ENCODE peak calls at places on chromosomes 5 and 9, in six cellular contexts. X is cardiac muscle cell, S is adipocyte, K is choroid plexus epithelial cell, T is aorta, F is stomach. M is an unnamed sample.

GRCh38 chr9:115350548-115350947 is 232.6 kb upstream of the TNC start:
- DNase-seq in X (no peak), S (no peak), K (no peak), T (no peak), F (no peak), M (no peak)

GRCh38 chr9:84277646-84278045 is 62.9 kb downstream of the SLC28A3 start:
- DNase-seq in X (no peak), S (no peak), K (no peak), T (no peak), F (no peak), M (no peak)

GRCh38 chr9:126327750-126328120 is 1.1 kb downstream of the MVB12B start:
- DNase-seq in X (no peak), S (peak), K (no peak), T (no peak), F (no peak), M (peak)

GRCh38 chr5:102678267-102679058 is 76.6 kb upstream of the PAM start:
- DNase-seq in X (no peak), S (peak), K (peak), T (no peak), F (no peak), M (no peak)

GRCh38 chr9:96219615-96220257 is 82.2 kb downstream of the HSD17B3 start:
- DNase-seq in X (no peak), S (peak), K (peak), T (peak), F (peak), M (no peak)

GRCh38 chr5:25119654-25120053 is 474.9 kb upstream of the CDH10 start:
- DNase-seq in X (peak), S (peak), K (peak), T (no peak), F (no peak), M (no peak)

GRCh38 chr5:77955577-77955976 is 179.4 kb upstream of the TBCA start:
- DNase-seq in X (no peak), S (no peak), K (no peak), T (no peak), F (no peak), M (no peak)

GRCh38 chr5:64746446-64746845 is 22.0 kb downstream of the SREK1IP1 start:
- DNase-seq in X (no peak), S (no peak), K (no peak), T (no peak), F (no peak), M (no peak)

GRCh38 chr5:168314735-168315411 is 23.4 kb downstream of the WWC1 start:
- DNase-seq in X (no peak), S (peak), K (peak), T (no peak), F (peak), M (peak)

GRCh38 chr9:93061791-93062299 is 3.3 kb downstream of the SUSD3 start:
- DNase-seq in X (no peak), S (no peak), K (no peak), T (no peak), F (peak), M (no peak)

DNA sequence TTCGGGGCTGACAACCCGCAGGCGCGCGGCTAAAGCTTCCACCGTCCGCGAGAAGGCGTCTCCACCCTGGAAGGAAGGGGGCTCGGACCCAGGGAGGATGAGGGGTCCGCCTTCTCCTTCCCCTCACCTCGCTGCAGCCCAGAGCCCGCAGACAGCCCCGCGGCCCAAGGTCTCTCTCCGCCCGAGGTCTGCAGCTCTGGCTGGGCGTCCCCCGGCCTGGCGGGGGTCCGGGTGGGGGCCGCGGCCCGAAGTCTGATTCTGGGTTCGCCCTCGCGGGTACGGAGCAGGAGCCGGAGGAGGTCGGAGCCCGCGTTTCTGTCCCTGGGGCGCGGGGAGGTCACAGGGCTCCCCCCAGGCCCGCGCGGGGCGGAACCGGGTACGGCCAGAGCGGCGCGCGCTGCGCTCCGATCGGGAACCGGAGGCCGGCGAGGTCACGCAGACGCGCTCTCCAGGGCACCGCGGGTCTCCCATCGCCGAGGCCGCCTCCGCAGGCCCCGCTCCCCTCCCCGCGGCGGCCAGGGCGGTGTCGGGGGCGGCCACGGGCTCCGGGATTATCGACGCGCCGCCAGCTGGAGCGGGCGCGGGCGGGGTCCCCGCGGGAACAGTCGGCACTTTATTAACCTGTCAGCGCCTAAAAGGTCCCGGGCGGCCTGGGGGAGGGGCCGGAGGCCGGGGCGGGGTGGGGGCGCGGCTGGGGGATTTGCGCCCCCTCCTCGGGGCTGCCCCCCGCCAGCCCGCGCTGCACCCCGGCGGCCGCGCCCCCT is 11.6 kb downstream of the LHX3 start:
- DNase-seq in X (no peak), S (no peak), K (no peak), T (no peak), F (no peak), M (no peak)
- H3K4me3 ChIP-seq in X (no peak), S (no peak), K (no peak), T (no peak), F (no peak), M (no peak)

GRCh38 chr5:73312872-73313510 is 135.6 kb downstream of the FOXD1 start:
- DNase-seq in X (no peak), S (no peak), K (no peak), T (no peak), F (no peak), M (no peak)

GRCh38 chr5:73312146-73312871 is 136.3 kb downstream of the FOXD1 start:
- DNase-seq in X (no peak), S (peak), K (peak), T (no peak), F (no peak), M (peak)

GRCh38 chr5:73307645-73308346 is 134.8 kb downstream of the TMEM174 start:
- DNase-seq in X (no peak), S (no peak), K (no peak), T (no peak), F (no peak), M (no peak)

GRCh38 chr5:73314395-73315195 is 134.0 kb downstream of the FOXD1 start:
- DNase-seq in X (no peak), S (no peak), K (peak), T (no peak), F (no peak), M (no peak)

DNA sequence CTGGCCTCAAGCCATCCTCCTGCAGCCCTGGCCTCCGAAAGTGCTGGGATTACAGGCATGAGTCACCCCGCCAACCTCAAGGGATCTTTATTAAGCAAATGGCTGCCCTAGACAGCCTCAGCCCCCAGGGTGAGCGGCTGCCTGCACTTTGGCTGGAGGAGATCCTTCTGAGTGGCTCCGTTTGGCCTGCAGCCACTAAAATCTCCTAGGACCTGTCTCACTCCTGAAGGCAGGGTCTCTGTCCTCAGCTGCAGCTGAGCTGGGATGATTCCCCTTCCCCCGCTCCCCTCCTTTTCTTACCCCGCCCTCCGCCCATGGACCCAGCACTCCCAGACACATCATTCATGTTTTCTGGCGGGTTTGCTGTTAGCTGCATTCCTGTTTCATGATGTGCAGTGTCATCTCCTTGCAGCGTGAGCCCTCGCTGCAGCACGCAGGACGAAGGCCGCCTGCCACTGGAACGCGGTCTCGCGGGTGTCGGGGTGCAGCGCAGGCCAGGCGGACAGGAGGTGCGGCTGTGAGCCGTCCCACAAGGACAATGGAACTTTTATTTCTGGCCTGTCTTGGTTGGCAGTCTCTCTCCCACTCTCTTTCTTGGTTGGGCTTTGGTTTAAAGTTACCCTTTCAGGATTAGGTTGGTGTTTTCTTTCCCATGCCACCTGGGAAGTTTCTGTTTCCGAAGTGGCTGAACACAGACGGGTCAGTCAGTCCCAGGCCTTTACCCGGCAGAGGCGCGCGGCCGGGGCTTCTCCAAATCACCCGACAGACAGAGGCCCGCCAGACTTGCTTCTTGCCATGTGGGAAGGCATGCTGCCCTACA is 137.1 kb downstream of the FOXD1 start:
- DNase-seq in X (no peak), S (peak), K (peak), T (peak), F (no peak), M (peak)
- H3K4me3 ChIP-seq in X (no peak), S (peak), K (peak), T (no peak), F (no peak), M (peak)

DNA sequence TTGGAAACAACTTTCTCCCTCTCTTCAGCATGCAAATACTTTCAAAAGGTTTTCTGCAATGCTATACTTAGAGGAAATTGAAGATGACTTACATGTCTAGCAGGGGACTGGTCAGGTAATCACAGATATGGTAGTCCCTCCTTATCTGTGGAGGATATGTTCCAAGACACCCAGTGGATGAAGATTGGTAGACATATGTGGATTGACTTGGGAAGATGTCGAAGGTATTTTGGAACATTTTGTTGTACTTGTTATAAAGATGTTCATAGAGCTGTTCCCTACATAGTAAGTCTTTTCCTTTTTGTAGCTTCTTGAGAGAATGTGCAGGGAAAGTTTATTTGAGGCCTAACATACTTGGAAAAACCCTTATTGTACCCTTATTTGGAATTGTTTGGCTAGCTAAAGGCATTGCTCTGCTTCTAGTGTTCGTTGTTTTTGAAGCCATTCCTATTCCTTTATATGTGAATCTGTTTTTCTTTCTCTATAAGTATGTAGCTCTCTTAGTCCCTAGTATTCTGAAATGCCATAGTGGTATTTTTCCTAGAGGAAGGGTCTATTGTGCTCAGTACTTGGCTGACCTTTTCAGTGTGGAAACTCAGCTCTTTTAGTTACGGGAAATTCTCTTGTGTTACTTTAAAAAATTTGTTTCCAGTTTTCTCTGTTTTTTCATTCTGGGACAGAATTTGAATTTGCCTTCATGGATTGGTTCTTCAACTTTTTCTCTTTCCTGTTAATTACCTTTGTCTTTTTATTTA is 25.7 kb downstream of the GPR151 start:
- DNase-seq in X (no peak), S (no peak), K (no peak), T (no peak), F (no peak), M (no peak)
- H3K4me3 ChIP-seq in X (no peak), S (no peak), K (no peak), T (no peak), F (no peak), M (no peak)

DNA sequence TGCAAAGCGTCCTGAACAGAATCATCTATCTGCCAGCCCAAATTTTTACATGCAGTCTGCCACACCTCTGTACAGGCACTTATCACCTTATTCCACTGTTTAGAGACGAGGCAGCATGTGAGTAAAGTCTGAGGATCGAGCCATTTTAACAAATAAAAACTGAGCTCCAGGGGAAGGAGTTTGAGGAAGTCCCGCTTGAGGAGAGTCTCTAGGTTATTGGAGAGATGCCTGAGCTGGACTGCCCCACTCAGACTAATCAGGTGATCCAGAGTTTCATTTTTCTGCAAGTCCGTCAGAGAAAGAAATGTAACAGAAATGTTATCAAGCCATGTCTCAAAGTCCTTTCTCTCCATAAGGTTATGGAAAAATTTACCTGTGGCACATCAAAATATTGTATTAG is 5.3 kb downstream of the FBXW2 start:
- DNase-seq in X (no peak), S (no peak), K (no peak), T (no peak), F (no peak), M (no peak)
- H3K4me3 ChIP-seq in X (no peak), S (no peak), K (no peak), T (no peak), F (no peak), M (no peak)

DNA sequence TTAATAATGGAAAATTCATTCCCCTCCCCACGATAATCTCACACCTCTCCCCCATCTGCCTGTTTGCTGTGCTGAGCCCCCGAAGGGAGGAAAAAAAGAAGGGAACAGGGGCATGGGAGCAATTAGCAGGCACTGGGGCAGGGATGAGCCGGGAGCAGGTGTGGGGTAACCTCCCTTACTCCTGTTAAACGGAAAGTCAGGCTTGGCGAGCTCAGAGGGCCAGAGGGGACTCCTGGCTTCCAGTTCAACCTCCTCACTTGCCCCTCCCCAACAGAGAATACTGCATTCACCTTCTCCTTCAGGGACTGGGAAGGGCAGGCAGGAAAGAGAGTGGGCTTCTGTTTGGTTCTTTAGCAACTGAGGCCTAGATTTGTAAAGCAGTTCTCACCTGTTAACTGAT is 1.6 kb downstream of the AFAP1L1 start:
- DNase-seq in X (no peak), S (no peak), K (no peak), T (no peak), F (no peak), M (no peak)
- H3K4me3 ChIP-seq in X (no peak), S (peak), K (no peak), T (no peak), F (no peak), M (no peak)

GRCh38 chr5:95697781-95698681 is 15.2 kb upstream of the SPATA9 start:
- DNase-seq in X (peak), S (peak), K (peak), T (no peak), F (no peak), M (no peak)
- H3K4me3 ChIP-seq in X (no peak), S (no peak), K (no peak), T (no peak), F (no peak), M (no peak)